ENCODE peak calls at places on chromosome X, in seven cellular contexts. B, M, A, G, K, J and R are unnamed samples.

GRCh38 chrX:106874075-106874474 is 29.1 kb downstream of the RIPPLY1 start:
- DNase-seq in B (no peak), M (peak), A (no peak), G (no peak), K (no peak), J (no peak), R (no peak)

GRCh38 chrX:24150051-24150790 is 692 bp downstream of the ZFX start:
- DNase-seq in B (peak), M (peak), A (peak), G (no peak), K (peak), J (peak), R (peak)

GRCh38 chrX:20968996-20969395 is 405.2 kb upstream of the CNKSR2 start:
- DNase-seq in B (no peak), M (peak), A (no peak), G (no peak), K (no peak), J (no peak), R (no peak)

GRCh38 chrX:7759832-7760231 is 83.1 kb upstream of the VCX start:
- DNase-seq in B (no peak), M (no peak), A (no peak), G (no peak), K (no peak), J (no peak), R (no peak)

GRCh38 chrX:25021132-25021498 is 5.3 kb upstream of the ARX start:
- DNase-seq in B (no peak), M (no peak), A (no peak), G (no peak), K (no peak), J (no peak), R (no peak)

GRCh38 chrX:154840856-154841255 is 6.4 kb upstream of the SMIM9 start:
- DNase-seq in B (peak), M (peak), A (peak), G (peak), K (no peak), J (no peak), R (no peak)

GRCh38 chrX:31227250-31227649 is 155.4 kb upstream of the FTHL17 start:
- DNase-seq in B (no peak), M (no peak), A (no peak), G (no peak), K (no peak), J (no peak), R (no peak)

GRCh38 chrX:20101927-20102581 is 14.7 kb downstream of the MAP7D2 start:
- DNase-seq in B (no peak), M (no peak), A (no peak), G (no peak), K (no peak), J (no peak), R (no peak)

GRCh38 chrX:129139837-129140679 is 383.2 kb downstream of the SMARCA1 start:
- DNase-seq in B (no peak), M (no peak), A (no peak), G (no peak), K (no peak), J (no peak), R (no peak)

GRCh38 chrX:134026732-134027311 is 41.4 kb upstream of the GPC3 start:
- DNase-seq in B (peak), M (peak), A (no peak), G (no peak), K (peak), J (no peak), R (no peak)

GRCh38 chrX:54745676-54746075 is 52.4 kb downstream of the ITIH6 start:
- DNase-seq in B (no peak), M (no peak), A (no peak), G (no peak), K (no peak), J (no peak), R (no peak)

GRCh38 chrX:133005038-133005437 is 46.6 kb upstream of the HS6ST2 start:
- DNase-seq in B (no peak), M (peak), A (no peak), G (no peak), K (no peak), J (no peak), R (no peak)

GRCh38 chrX:53678667-53679066 is 7.9 kb downstream of the HUWE1 start:
- DNase-seq in B (no peak), M (no peak), A (no peak), G (no peak), K (no peak), J (no peak), R (no peak)

GRCh38 chrX:8364369-8365141 is 100.1 kb upstream of the VCX3B start:
- DNase-seq in B (no peak), M (peak), A (no peak), G (no peak), K (no peak), J (peak), R (peak)

GRCh38 chrX:131704136-131704695 is 160.3 kb downstream of the OR13H1 start:
- DNase-seq in B (peak), M (peak), A (no peak), G (no peak), K (peak), J (no peak), R (peak)

GRCh38 chrX:72243472-72243871 is 4.6 kb upstream of the ERCC6L start:
- DNase-seq in B (no peak), M (peak), A (no peak), G (no peak), K (no peak), J (no peak), R (no peak)

GRCh38 chrX:72621619-72622485 is 49.2 kb upstream of the HDAC8 start:
- DNase-seq in B (no peak), M (peak), A (no peak), G (no peak), K (no peak), J (no peak), R (no peak)

GRCh38 chrX:65697173-65697572 is 29.7 kb downstream of the MSN start:
- DNase-seq in B (no peak), M (peak), A (no peak), G (no peak), K (no peak), J (no peak), R (no peak)

GRCh38 chrX:49106930-49107329 is 16.6 kb downstream of the GPKOW start:
- DNase-seq in B (peak), M (peak), A (no peak), G (peak), K (no peak), J (peak), R (no peak)

GRCh38 chrX:26918633-26919032 is 544.5 kb downstream of the PPP4R3C start:
- DNase-seq in B (no peak), M (no peak), A (no peak), G (no peak), K (no peak), J (no peak), R (no peak)

GRCh38 chrX:48003367-48003757 is 427 bp downstream of the ZNF182 start:
- DNase-seq in B (no peak), M (no peak), A (no peak), G (no peak), K (peak), J (no peak), R (peak)

GRCh38 chrX:48648299-48648698 is 35.3 kb upstream of the WAS start:
- DNase-seq in B (peak), M (peak), A (peak), G (no peak), K (peak), J (peak), R (peak)

GRCh38 chrX:63281465-63281864 is 69.7 kb downstream of the SPIN4 start:
- DNase-seq in B (no peak), M (no peak), A (no peak), G (no peak), K (no peak), J (no peak), R (no peak)